ENCODE peak calls at places on chromosome 19, in eight cellular contexts. C, Q, A, I, H, Z, L and M are unnamed samples.

GRCh38 chr19:45505151-45505995 is 1.9 kb upstream of the VASP start:
- DNase-seq in Q (no peak), C (peak), Z (peak), H (no peak), I (no peak), A (no peak), L (peak), M (no peak)

GRCh38 chr19:49589391-49589790 is 1.6 kb upstream of the PRR12 start:
- DNase-seq in Q (no peak), C (no peak), I (no peak), A (no peak), Z (no peak), H (no peak), L (no peak), M (no peak)

GRCh38 chr19:48386981-48387380 is 4.4 kb downstream of the KDELR1 start:
- DNase-seq in Z (no peak), I (no peak), C (no peak), H (no peak), Q (no peak), A (no peak), L (no peak), M (no peak)

GRCh38 chr19:49593233-49594113 is 2.5 kb downstream of the PRR12 start:
- DNase-seq in H (peak), Z (peak), C (peak), I (peak), Q (peak), A (peak), L (peak), M (peak)

GRCh38 chr19:36103842-36104552 is 6.9 kb upstream of the OVOL3 start:
- DNase-seq in A (no peak), Z (no peak), H (no peak), Q (no peak), C (peak), L (no peak), I (no peak), M (no peak)

GRCh38 chr19:8366961-8367326 is 3.0 kb downstream of the ANGPTL4 start:
- DNase-seq in L (peak), C (no peak), I (no peak), A (no peak), Q (no peak), H (no peak), Z (peak), M (no peak)

GRCh38 chr19:4390017-4390861 is 10.1 kb downstream of the SH3GL1 start:
- DNase-seq in L (peak), C (peak), Z (peak), A (peak), Q (peak), I (peak), H (no peak), M (no peak)

GRCh38 chr19:16244091-16244490 is 46.4 kb downstream of the AP1M1 start:
- DNase-seq in A (no peak), Q (no peak), C (peak), L (peak), H (no peak), Z (peak), I (no peak), M (no peak)

GRCh38 chr19:2607712-2608601 is 94.5 kb downstream of the GNG7 start:
- DNase-seq in Q (no peak), Z (no peak), A (no peak), H (no peak), C (no peak), I (no peak), L (no peak), M (no peak)

GRCh38 chr19:17836530-17836929 is 11.3 kb downstream of the JAK3 start:
- DNase-seq in A (no peak), Z (no peak), I (no peak), C (no peak), H (no peak), Q (no peak), L (no peak), M (no peak)

GRCh38 chr19:16661480-16662034 is 618 bp downstream of the TMEM38A start:
- DNase-seq in L (no peak), Q (peak), C (no peak), A (peak), I (peak), Z (no peak), H (no peak), M (no peak)

GRCh38 chr19:46386151-46386550 is 27.2 kb downstream of the CCDC8 start:
- DNase-seq in A (no peak), C (no peak), I (no peak), L (no peak), Q (no peak), H (no peak), Z (no peak), M (no peak)

DNA sequence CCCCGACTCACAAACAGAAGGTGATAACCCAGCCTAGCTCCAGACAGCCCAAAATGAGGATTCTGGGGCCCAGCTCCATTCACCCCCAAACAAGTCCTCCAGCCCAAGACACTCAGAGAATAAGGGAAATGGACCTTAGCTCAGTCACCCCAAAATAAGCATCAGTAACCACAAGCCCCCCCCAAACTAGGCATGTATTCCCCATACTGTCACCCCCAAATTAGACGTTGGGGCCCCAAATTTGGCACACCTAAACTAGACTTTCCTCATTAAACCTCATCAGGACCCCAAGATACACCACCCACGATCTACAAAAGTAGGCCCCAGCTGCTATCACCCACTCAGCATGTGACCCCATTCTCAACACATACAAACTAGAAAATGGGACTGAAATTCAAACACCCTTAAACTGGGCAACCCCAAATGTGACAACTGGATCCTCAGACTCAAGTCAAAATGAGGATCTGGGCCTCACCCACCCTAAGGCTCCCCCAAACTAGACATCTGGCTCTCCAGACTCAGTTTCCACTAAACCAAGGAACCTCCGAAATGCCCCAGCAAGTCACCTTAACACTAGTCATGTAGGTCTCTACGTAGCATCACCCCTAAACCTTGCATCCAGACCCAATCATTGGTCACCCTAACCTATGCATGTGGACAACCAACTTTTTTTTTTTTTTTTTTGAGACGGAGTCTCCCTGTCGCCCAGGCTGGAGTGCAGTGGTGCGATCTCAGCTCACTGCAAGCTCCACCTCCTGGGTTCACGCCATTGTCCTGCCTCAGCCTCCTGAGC is 13.4 kb upstream of the ERFL start:
- DNase-seq in I (no peak), Z (no peak), C (no peak), A (no peak), Q (no peak), L (no peak), H (no peak), M (no peak)
- H3K4me3 ChIP-seq in I (no peak), Z (no peak), C (no peak), A (no peak), Q (no peak), L (no peak), H (no peak), M (no peak)

GRCh38 chr19:41688098-41688497 is at the start of gene CEACAM7:
- DNase-seq in L (no peak), I (no peak), Q (no peak), C (no peak), Z (no peak), A (no peak), H (no peak), M (no peak)

GRCh38 chr19:41689993-41690800 is 2.1 kb upstream of the CEACAM7 start:
- DNase-seq in Q (no peak), H (no peak), L (no peak), A (no peak), Z (no peak), C (no peak), I (no peak), M (no peak)

GRCh38 chr19:41688687-41689086 is 617 bp upstream of the CEACAM7 start:
- DNase-seq in C (no peak), A (no peak), H (no peak), L (no peak), Z (no peak), I (no peak), Q (no peak), M (no peak)

GRCh38 chr19:41691268-41691970 is 3.3 kb upstream of the CEACAM7 start:
- DNase-seq in I (no peak), Q (no peak), A (no peak), L (peak), C (no peak), H (peak), Z (peak), M (no peak)

DNA sequence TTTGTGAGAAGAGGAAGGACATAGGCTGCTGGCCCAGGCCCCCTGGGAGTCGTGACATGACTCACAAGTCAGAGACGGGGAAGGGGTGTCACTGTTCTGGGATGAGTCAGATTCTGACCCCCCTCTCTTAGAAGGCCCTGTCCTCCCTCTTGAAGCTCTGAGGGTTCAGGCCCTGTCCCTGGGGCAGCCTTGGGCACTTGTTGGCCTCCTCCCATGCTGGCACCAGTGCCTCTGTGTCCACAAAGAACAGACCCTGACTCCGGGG is 2.7 kb upstream of the CEACAM7 start:
- DNase-seq in C (no peak), Q (no peak), H (no peak), Z (no peak), L (no peak), A (no peak), I (no peak), M (no peak)
- TF ChIP-seq CTCF in C (no peak), Q (no peak), H (no peak), Z (no peak), L (no peak), A (no peak), I (no peak), M (no peak)

GRCh38 chr19:7101498-7102253 is 32.2 kb downstream of the ZNF557 start:
- DNase-seq in Q (no peak), L (no peak), C (no peak), A (no peak), Z (no peak), I (no peak), H (no peak), M (no peak)

GRCh38 chr19:7099597-7099921 is 30.1 kb downstream of the ZNF557 start:
- DNase-seq in A (no peak), Q (no peak), C (no peak), H (no peak), Z (no peak), I (no peak), L (no peak), M (no peak)

GRCh38 chr19:7098701-7099596 is 29.4 kb downstream of the ZNF557 start:
- DNase-seq in C (peak), Q (peak), A (peak), I (peak), H (peak), Z (peak), L (peak), M (peak)

GRCh38 chr19:7098096-7098495 is 28.6 kb downstream of the ZNF557 start:
- DNase-seq in H (no peak), L (no peak), Q (no peak), I (no peak), C (no peak), A (no peak), Z (no peak), M (no peak)
- H3K4me3 ChIP-seq in H (peak), L (peak), Q (no peak), I (peak), C (no peak), A (peak), Z (no peak), M (no peak)

GRCh38 chr19:33214621-33215020 is 11.0 kb downstream of the SLC7A10 start:
- DNase-seq in C (peak), Z (peak), H (peak), L (peak), Q (no peak), I (peak), A (no peak), M (no peak)
- TF ChIP-seq CTCF in C (peak), Z (peak), H (peak), L (peak), Q (no peak), I (no peak), A (no peak), M (peak)